ENCODE peak calls at places on chromosomes 2 and 18, in ten cellular contexts. V, J, P, U, E, B, Y, O, Z and K are unnamed samples.

GRCh38 chr2:215422676-215423075 is 13.2 kb downstream of the FN1 start:
- DNase-seq in V (no peak), J (no peak), P (peak; percentile 54), U (no peak), E (no peak), B (no peak), Y (no peak), O (no peak), Z (no peak), K (no peak)

GRCh38 chr2:188291617-188292445 is at the start of gene GULP1:
- DNase-seq in V (peak; percentile 70), J (peak; percentile 79), P (peak; percentile 84), U (no peak), E (no peak), B (peak; percentile 90), Y (peak; percentile 82), O (no peak), Z (peak; percentile 81), K (peak; percentile 71)

GRCh38 chr2:9164112-9164608 is 42.5 kb upstream of the ASAP2 start:
- DNase-seq in V (no peak), J (no peak), P (no peak), U (no peak), E (no peak), B (no peak), Y (no peak), O (no peak), Z (no peak), K (no peak)

GRCh38 chr2:43370146-43370545 is 143.7 kb upstream of the ZFP36L2 start:
- DNase-seq in V (no peak), J (no peak), P (no peak), U (no peak), E (no peak), B (no peak), Y (no peak), O (no peak), Z (no peak), K (no peak)

GRCh38 chr2:218097975-218098374 is 27.9 kb upstream of the CXCR2 start:
- DNase-seq in V (no peak), J (no peak), P (no peak), U (no peak), E (no peak), B (no peak), Y (no peak), O (no peak), Z (no peak), K (no peak)

GRCh38 chr2:43100883-43101662 is 125.3 kb downstream of the ZFP36L2 start:
- DNase-seq in V (no peak), J (peak; percentile 77), P (peak; percentile 79), U (no peak), E (no peak), B (peak; percentile 49), Y (no peak), O (no peak), Z (no peak), K (peak; percentile 88)

GRCh38 chr2:131040661-131041401 is 52.4 kb downstream of the FAM168B start:
- DNase-seq in V (no peak), J (no peak), P (no peak), U (no peak), E (no peak), B (peak; percentile 2), Y (no peak), O (no peak), Z (peak; percentile 34), K (no peak)

GRCh38 chr2:85134255-85135065 is 1.3 kb downstream of the TCF7L1 start:
- DNase-seq in V (no peak), J (peak; percentile 75), P (peak; percentile 65), U (no peak), E (no peak), B (peak; percentile 78), Y (no peak), O (no peak), Z (peak; percentile 64), K (no peak)

GRCh38 chr2:216651370-216651881 is 18.2 kb downstream of the IGFBP2 start:
- DNase-seq in V (no peak), J (peak; percentile 51), P (peak; percentile 74), U (no peak), E (no peak), B (peak; percentile 56), Y (no peak), O (no peak), Z (no peak), K (no peak)

GRCh38 chr18:24726727-24727539 is 266.5 kb downstream of the HRH4 start:
- DNase-seq in V (peak; percentile 62), J (peak; percentile 39), P (peak; percentile 77), U (peak; percentile 21), E (peak; percentile 57), B (peak; percentile 87), Y (peak; percentile 70), O (peak; percentile 73), Z (no peak), K (peak; percentile 79)

GRCh38 chr2:168058675-168059074 is 188.7 kb downstream of the STK39 start:
- DNase-seq in V (no peak), J (no peak), P (no peak), U (no peak), E (no peak), B (no peak), Y (no peak), O (no peak), Z (no peak), K (no peak)

GRCh38 chr2:200308001-200308400 is 1.5 kb downstream of the SPATS2L start:
- DNase-seq in V (no peak), J (no peak), P (peak; percentile 59), U (no peak), E (no peak), B (no peak), Y (no peak), O (peak; percentile 5), Z (no peak), K (peak; percentile 17)

GRCh38 chr2:117536139-117536538 is 278.4 kb upstream of the DDX18 start:
- DNase-seq in V (peak; percentile 9), J (no peak), P (no peak), U (no peak), E (no peak), B (peak; percentile 47), Y (peak; percentile 3), O (peak; percentile 15), Z (no peak), K (peak; percentile 47)

GRCh38 chr2:232525796-232526195 is at the start of gene CHRND:
- DNase-seq in V (no peak), J (peak; percentile 65), P (no peak), U (no peak), E (no peak), B (peak; percentile 55), Y (no peak), O (no peak), Z (no peak), K (no peak)

GRCh38 chr18:29457316-29457715 is 1280.4 kb upstream of the CDH2 start:
- DNase-seq in V (no peak), J (no peak), P (no peak), U (no peak), E (no peak), B (no peak), Y (no peak), O (no peak), Z (no peak), K (no peak)

GRCh38 chr2:101776172-101777043 is 78.9 kb downstream of the MAP4K4 start:
- DNase-seq in V (peak; percentile 56), J (no peak), P (no peak), U (no peak), E (no peak), B (peak; percentile 52), Y (peak; percentile 60), O (no peak), Z (no peak), K (peak; percentile 52)

GRCh38 chr18:48254077-48254602 is 155.0 kb downstream of the ZBTB7C start:
- DNase-seq in V (no peak), J (no peak), P (no peak), U (no peak), E (no peak), B (no peak), Y (no peak), O (no peak), Z (no peak), K (no peak)

GRCh38 chr2:7517122-7517487 is 599.9 kb downstream of the RNF144A start:
- DNase-seq in V (no peak), J (no peak), P (no peak), U (peak; percentile 27), E (no peak), B (no peak), Y (no peak), O (no peak), Z (no peak), K (peak; percentile 29)

GRCh38 chr2:85441859-85442258 is 23.3 kb downstream of the SH2D6 start:
- DNase-seq in V (no peak), J (no peak), P (no peak), U (no peak), E (no peak), B (no peak), Y (no peak), O (no peak), Z (no peak), K (peak; percentile 39)

GRCh38 chr18:31942301-31942998 is 478 bp downstream of the TRAPPC8 start:
- DNase-seq in V (peak; percentile 69), J (peak; percentile 65), P (peak; percentile 45), U (no peak), E (peak; percentile 78), B (peak; percentile 72), Y (peak; percentile 1), O (no peak), Z (peak; percentile 73), K (peak; percentile 25)

GRCh38 chr2:86185517-86186212 is 9.6 kb downstream of the IMMT start:
- DNase-seq in V (no peak), J (no peak), P (no peak), U (peak; percentile 59), E (no peak), B (no peak), Y (no peak), O (no peak), Z (no peak), K (no peak)

GRCh38 chr2:120869036-120869435 is 133.4 kb downstream of the GLI2 start:
- DNase-seq in V (no peak), J (no peak), P (no peak), U (no peak), E (no peak), B (no peak), Y (no peak), O (no peak), Z (peak; percentile 16), K (no peak)

GRCh38 chr2:172375247-172375646 is 52.1 kb upstream of the ITGA6 start:
- DNase-seq in V (no peak), J (no peak), P (no peak), U (no peak), E (no peak), B (no peak), Y (no peak), O (no peak), Z (no peak), K (no peak)

GRCh38 chr2:48347712-48348111 is 182.2 kb upstream of the STON1 start:
- DNase-seq in V (no peak), J (no peak), P (peak; percentile 37), U (no peak), E (no peak), B (no peak), Y (peak; percentile 57), O (peak; percentile 11), Z (no peak), K (peak; percentile 59)

GRCh38 chr2:174330945-174331619 is 3.7 kb upstream of the SP9 start:
- DNase-seq in V (no peak), J (no peak), P (no peak), U (no peak), E (no peak), B (no peak), Y (no peak), O (no peak), Z (no peak), K (no peak)